ENCODE peak calls at places on chromosomes 7 and 10, in nine cellular contexts. B is foreskin keratinocyte, D is kidney epithelial cell, E is Peyer's patch, Z is SK-N-SH, N is lung, Q is BJ, W is colonic mucosa, M is esophagus squamous epithelium. U is an unnamed sample.

GRCh38 chr10:102184606-102185005 is 32.4 kb downstream of the NOLC1 start:
- DNase-seq in Z (no peak), B (no peak), Q (no peak), M (no peak), D (no peak), N (no peak), E (no peak), W (no peak), U (no peak)

GRCh38 chr7:85829817-85830432 is 643.1 kb upstream of the SEMA3D start:
- DNase-seq in Z (peak; percentile 19), Q (no peak), M (no peak), W (no peak), B (no peak), D (no peak), E (no peak), N (no peak), U (no peak)

GRCh38 chr10:21183025-21183424 is 285.9 kb upstream of the NEBL start:
- DNase-seq in N (no peak), B (no peak), Z (no peak), W (no peak), D (no peak), Q (no peak), M (no peak), E (no peak), U (no peak)

GRCh38 chr10:42783181-42783549 is 570 bp downstream of the BMS1 start:
- DNase-seq in E (no peak), Q (peak; percentile 3), Z (no peak), M (no peak), B (no peak), D (peak; percentile 26), W (peak; percentile 31), N (no peak), U (peak; percentile 22)

GRCh38 chr10:58266003-58266825 is 1.5 kb downstream of the IPMK start:
- DNase-seq in M (no peak), Z (peak; percentile 11), N (no peak), E (no peak), B (no peak), W (peak; percentile 42), Q (no peak), D (no peak), U (no peak)

GRCh38 chr10:62618576-62619408 is 185.7 kb upstream of the ADO start:
- DNase-seq in B (no peak), D (no peak), Z (no peak), Q (peak; percentile 96), M (no peak), W (peak; percentile 32), E (no peak), N (peak; percentile 45), U (peak; percentile 1)

GRCh38 chr10:127440371-127440770 is 108.7 kb upstream of the NPS start:
- DNase-seq in D (no peak), Z (no peak), Q (no peak), W (no peak), B (no peak), E (no peak), N (no peak), M (no peak), U (no peak)

GRCh38 chr7:3043544-3044395 is at the start of gene CARD11:
- DNase-seq in W (peak; percentile 22), E (peak; percentile 82), N (no peak), D (no peak), B (no peak), Q (no peak), M (no peak), Z (peak; percentile 47), U (no peak)

GRCh38 chr7:44469461-44469860 is 21.0 kb downstream of the NUDCD3 start:
- DNase-seq in W (no peak), Z (no peak), M (no peak), B (no peak), N (no peak), D (no peak), E (no peak), Q (no peak), U (no peak)

GRCh38 chr7:27714831-27715444 is 25.0 kb upstream of the TAX1BP1 start:
- DNase-seq in N (no peak), B (no peak), Z (no peak), M (no peak), D (no peak), Q (no peak), W (no peak), E (no peak), U (no peak)

GRCh38 chr7:28155964-28156363 is 24.6 kb downstream of the JAZF1 start:
- DNase-seq in Z (no peak), B (peak; percentile 29), M (no peak), D (peak; percentile 37), Q (no peak), N (no peak), E (no peak), W (no peak), U (no peak)

GRCh38 chr7:4214501-4215155 is 467.5 kb upstream of the FOXK1 start:
- DNase-seq in Q (no peak), Z (no peak), N (no peak), W (no peak), B (no peak), M (no peak), D (no peak), E (no peak), U (no peak)
- TF ChIP-seq CTCF in Q (no peak), Z (no peak), N (no peak), W (no peak), B (no peak), M (no peak), D (no peak), E (no peak), U (no peak)

GRCh38 chr10:82383350-82383749 is 508.4 kb downstream of the NRG3 start:
- DNase-seq in N (no peak), Z (no peak), D (no peak), W (no peak), B (no peak), Q (no peak), E (no peak), M (no peak), U (no peak)

GRCh38 chr10:82378146-82378545 is 503.2 kb downstream of the NRG3 start:
- DNase-seq in B (no peak), M (no peak), D (peak; percentile 50), N (peak; percentile 56), Q (no peak), E (no peak), Z (peak; percentile 42), W (no peak), U (no peak)

GRCh38 chr10:82377608-82378007 is 502.6 kb downstream of the NRG3 start:
- DNase-seq in M (no peak), Q (no peak), B (no peak), D (no peak), E (no peak), W (no peak), Z (no peak), N (no peak), U (no peak)
- TF ChIP-seq CTCF in M (no peak), Q (peak; percentile 5), B (no peak), D (peak; percentile 28), E (no peak), W (no peak), Z (peak; percentile 33), N (no peak), U (peak; percentile 14)

GRCh38 chr7:73738220-73738611 is 386 bp downstream of the ABHD11 start:
- DNase-seq in M (no peak), Z (peak; percentile 94), E (peak; percentile 71), Q (no peak), N (peak; percentile 64), D (no peak), W (peak; percentile 87), B (peak; percentile 40), U (peak; percentile 60)

GRCh38 chr7:73735526-73735905 is 3.1 kb downstream of the ABHD11 start:
- DNase-seq in Q (no peak), M (no peak), W (no peak), B (no peak), E (no peak), Z (no peak), N (no peak), D (no peak), U (no peak)

GRCh38 chr7:73737491-73738219 is 947 bp downstream of the ABHD11 start:
- DNase-seq in M (no peak), E (no peak), Q (no peak), B (no peak), W (no peak), D (no peak), N (no peak), Z (no peak), U (no peak)

GRCh38 chr7:73738612-73739386 is at the start of gene ABHD11:
- DNase-seq in M (peak; percentile 91), N (peak; percentile 98), D (no peak), W (peak; percentile 100), B (peak; percentile 68), E (peak; percentile 99), Z (peak; percentile 100), Q (peak; percentile 73), U (peak; percentile 100)

GRCh38 chr7:73736885-73737284 is 1.7 kb downstream of the ABHD11 start:
- DNase-seq in N (no peak), E (no peak), W (no peak), D (no peak), M (no peak), Z (no peak), B (no peak), Q (no peak), U (no peak)
- TF ChIP-seq CTCF in N (no peak), E (no peak), W (no peak), D (no peak), M (no peak), Z (no peak), B (no peak), Q (no peak), U (no peak)

GRCh38 chr7:157032128-157032527 is 21.7 kb upstream of the MNX1 start:
- DNase-seq in Z (no peak), W (no peak), B (no peak), E (no peak), D (no peak), N (no peak), M (no peak), Q (no peak), U (no peak)
- TF ChIP-seq CTCF in Z (no peak), W (no peak), B (no peak), E (no peak), D (no peak), N (no peak), M (no peak), Q (no peak), U (no peak)

GRCh38 chr7:157465597-157466348 is 129.0 kb downstream of the DNAJB6 start:
- DNase-seq in W (no peak), D (no peak), N (no peak), M (no peak), B (no peak), E (no peak), Z (no peak), Q (no peak), U (no peak)

GRCh38 chr7:157467496-157468212 is 130.8 kb downstream of the DNAJB6 start:
- DNase-seq in M (no peak), W (no peak), E (no peak), N (no peak), Q (no peak), B (no peak), Z (no peak), D (no peak), U (no peak)

GRCh38 chr7:157464971-157465481 is 128.2 kb downstream of the DNAJB6 start:
- DNase-seq in W (no peak), M (no peak), E (no peak), D (no peak), Q (no peak), N (no peak), Z (no peak), B (no peak), U (no peak)

GRCh38 chr7:157468221-157469111 is 131.7 kb downstream of the DNAJB6 start:
- DNase-seq in W (no peak), M (no peak), D (no peak), Q (no peak), E (no peak), B (no peak), Z (no peak), N (no peak), U (no peak)

GRCh38 chr7:157466473-157467261 is 129.9 kb downstream of the DNAJB6 start:
- DNase-seq in D (no peak), Q (no peak), M (no peak), B (no peak), N (no peak), E (no peak), Z (no peak), W (peak; percentile 4), U (no peak)
- TF ChIP-seq CTCF in D (no peak), Q (no peak), M (no peak), B (no peak), N (no peak), E (no peak), Z (no peak), W (no peak), U (no peak)

U was measured in prostate gland.